ENCODE peak calls at places on chromosome 19, in four cellular contexts. One of them, this sample, is unnamed.

GRCh38 chr19:1987197-1988187 is 28.0 kb downstream of the BTBD2 start:
- DNase-seq in neuronal stem cell: no peak
- DNase-seq in mesenchymal stem cell: no peak
- DNase-seq in IMR-90: no peak
- DNase-seq in this sample: no peak

GRCh38 chr19:17617807-17618192 is 62.4 kb downstream of the COLGALT1 start:
- DNase-seq in neuronal stem cell: no peak
- DNase-seq in mesenchymal stem cell: no peak
- DNase-seq in IMR-90: no peak
- DNase-seq in this sample: no peak

GRCh38 chr19:10929402-10929794 is 787 bp downstream of the TIMM29 start:
- DNase-seq in neuronal stem cell: no peak
- DNase-seq in mesenchymal stem cell: no peak
- DNase-seq in IMR-90: no peak
- DNase-seq in this sample: no peak

GRCh38 chr19:58212336-58213074 is 16.2 kb upstream of the ZNF544 start:
- DNase-seq in neuronal stem cell: no peak
- DNase-seq in mesenchymal stem cell: no peak
- DNase-seq in IMR-90: no peak
- DNase-seq in this sample: no peak

GRCh38 chr19:42216653-42217521 is 590 bp downstream of the DEDD2 start:
- DNase-seq in neuronal stem cell: peak; percentile 72
- DNase-seq in mesenchymal stem cell: peak; percentile 58
- DNase-seq in IMR-90: peak; percentile 16
- DNase-seq in this sample: peak; percentile 88

GRCh38 chr19:41607668-41608067 is 19.2 kb downstream of the CEACAM4 start:
- DNase-seq in neuronal stem cell: no peak
- DNase-seq in mesenchymal stem cell: no peak
- DNase-seq in IMR-90: no peak
- DNase-seq in this sample: no peak

GRCh38 chr19:42066075-42066754 is 3.8 kb downstream of the GRIK5 start:
- DNase-seq in neuronal stem cell: no peak
- DNase-seq in mesenchymal stem cell: peak; percentile 25
- DNase-seq in IMR-90: peak; percentile 19
- DNase-seq in this sample: no peak

GRCh38 chr19:12331211-12331941 is 2.1 kb downstream of the ZNF563 start:
- DNase-seq in neuronal stem cell: no peak
- DNase-seq in mesenchymal stem cell: no peak
- DNase-seq in IMR-90: no peak
- DNase-seq in this sample: peak; percentile 17

GRCh38 chr19:55173717-55174409 is 6.2 kb downstream of the SYT5 start:
- DNase-seq in neuronal stem cell: peak; percentile 69
- DNase-seq in mesenchymal stem cell: peak; percentile 58
- DNase-seq in IMR-90: peak; percentile 43
- DNase-seq in this sample: peak; percentile 27

GRCh38 chr19:35518313-35518712 is 4.9 kb upstream of the DMKN start:
- DNase-seq in neuronal stem cell: no peak
- DNase-seq in mesenchymal stem cell: peak; percentile 91
- DNase-seq in IMR-90: peak; percentile 98
- DNase-seq in this sample: peak; percentile 27

GRCh38 chr19:33368074-33368864 is 5.2 kb upstream of the CEBPG start:
- DNase-seq in neuronal stem cell: no peak
- DNase-seq in mesenchymal stem cell: peak; percentile 12
- DNase-seq in IMR-90: peak; percentile 65
- DNase-seq in this sample: no peak

GRCh38 chr19:42606660-42607351 is 12.1 kb upstream of the CEACAM8 start:
- DNase-seq in neuronal stem cell: peak; percentile 9
- DNase-seq in mesenchymal stem cell: no peak
- DNase-seq in IMR-90: peak; percentile 27
- DNase-seq in this sample: peak; percentile 79

GRCh38 chr19:2517881-2518601 is 42.1 kb downstream of the GADD45B start:
- DNase-seq in neuronal stem cell: no peak
- DNase-seq in mesenchymal stem cell: no peak
- DNase-seq in IMR-90: no peak
- DNase-seq in this sample: no peak

GRCh38 chr19:52638601-52639000 is 446 bp upstream of the ZNF83 start:
- DNase-seq in neuronal stem cell: no peak
- DNase-seq in mesenchymal stem cell: no peak
- DNase-seq in IMR-90: peak; percentile 69
- DNase-seq in this sample: peak; percentile 54
- H3K23ac ChIP-seq in neuronal stem cell: no peak overlapping the region
- H3K23ac ChIP-seq in mesenchymal stem cell: no peak overlapping the region
- H3K23ac ChIP-seq in IMR-90: peak overlapping the region; percentile 6
- H3K23ac ChIP-seq in this sample: no peak overlapping the region

GRCh38 chr19:49361438-49362047 is 673 bp downstream of the TEAD2 start:
- DNase-seq in neuronal stem cell: peak; percentile 70
- DNase-seq in mesenchymal stem cell: peak; percentile 93
- DNase-seq in IMR-90: peak; percentile 80
- DNase-seq in this sample: peak; percentile 21
- H3K14ac ChIP-seq in neuronal stem cell: peak overlapping the region; percentile 98
- H3K14ac ChIP-seq in mesenchymal stem cell: no peak overlapping the region
- H3K14ac ChIP-seq in IMR-90: peak overlapping the region; percentile 100
- H3K14ac ChIP-seq in this sample: peak overlapping the region; percentile 99

GRCh38 chr19:7488736-7489353 is at the start of gene PEX11G:
- DNase-seq in neuronal stem cell: peak; percentile 93
- DNase-seq in mesenchymal stem cell: peak; percentile 83
- DNase-seq in IMR-90: peak; percentile 81
- DNase-seq in this sample: peak; percentile 77
- H3K23ac ChIP-seq in neuronal stem cell: peak within 1 kb of the TSS; percentile 89
- H3K23ac ChIP-seq in mesenchymal stem cell: no peak within 1 kb of the TSS
- H3K23ac ChIP-seq in IMR-90: no peak within 1 kb of the TSS
- H3K23ac ChIP-seq in this sample: no peak within 1 kb of the TSS

GRCh38 chr19:29188289-29188688 is 24.7 kb downstream of the UQCRFS1 start:
- DNase-seq in neuronal stem cell: no peak
- DNase-seq in mesenchymal stem cell: no peak
- DNase-seq in IMR-90: no peak
- DNase-seq in this sample: no peak
- H3K14ac ChIP-seq in neuronal stem cell: no peak overlapping the region
- H3K14ac ChIP-seq in mesenchymal stem cell: no peak overlapping the region
- H3K14ac ChIP-seq in IMR-90: no peak overlapping the region
- H3K14ac ChIP-seq in this sample: no peak overlapping the region

GRCh38 chr19:45881082-45881908 is 4.6 kb downstream of the IRF2BP1 start:
- DNase-seq in neuronal stem cell: no peak
- DNase-seq in mesenchymal stem cell: no peak
- DNase-seq in IMR-90: no peak
- DNase-seq in this sample: no peak
- H3K23ac ChIP-seq in neuronal stem cell: peak overlapping the region; percentile 17
- H3K23ac ChIP-seq in mesenchymal stem cell: no peak overlapping the region
- H3K23ac ChIP-seq in IMR-90: no peak overlapping the region
- H3K23ac ChIP-seq in this sample: no peak overlapping the region

DNA sequence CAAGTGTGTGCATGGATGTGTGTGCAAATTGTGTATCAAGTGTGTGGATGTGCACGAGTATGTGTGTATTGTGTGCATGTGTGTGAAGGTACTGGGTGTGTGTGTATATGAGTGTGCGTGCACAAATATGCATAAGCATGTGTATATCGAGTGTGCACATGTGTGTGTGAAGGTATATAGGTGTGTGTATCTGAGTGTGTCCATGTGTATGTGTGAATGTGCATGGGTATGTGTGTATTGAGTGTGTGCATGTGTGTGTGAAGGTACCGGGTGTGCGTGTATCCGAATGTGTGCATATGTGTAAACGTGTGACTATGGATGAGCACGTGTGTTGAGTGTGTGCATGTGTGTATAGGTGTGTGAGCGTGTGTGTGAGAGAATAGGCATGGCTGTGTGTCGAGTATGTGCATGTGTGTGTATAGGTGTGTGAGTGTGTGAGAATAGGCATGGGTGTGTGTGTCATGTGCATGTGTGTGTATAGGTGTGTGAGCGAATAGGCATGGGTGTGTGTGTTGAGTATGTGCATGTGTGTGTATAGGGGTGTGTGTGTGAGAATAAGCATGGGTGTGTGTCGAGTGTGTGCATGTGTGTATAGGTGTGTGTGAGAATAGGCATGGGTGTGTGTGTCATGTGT is 12.8 kb downstream of the EVI5L start:
- DNase-seq in neuronal stem cell: no peak
- DNase-seq in mesenchymal stem cell: no peak
- DNase-seq in IMR-90: no peak
- DNase-seq in this sample: no peak
- H3K14ac ChIP-seq in neuronal stem cell: no peak overlapping the region
- H3K14ac ChIP-seq in mesenchymal stem cell: no peak overlapping the region
- H3K14ac ChIP-seq in IMR-90: no peak overlapping the region
- H3K14ac ChIP-seq in this sample: no peak overlapping the region

GRCh38 chr19:51704601-51705000 is 11.5 kb downstream of the SPACA6 start:
- DNase-seq in neuronal stem cell: no peak
- DNase-seq in mesenchymal stem cell: no peak
- DNase-seq in IMR-90: no peak
- DNase-seq in this sample: no peak
- H3K23ac ChIP-seq in neuronal stem cell: no peak overlapping the region
- H3K23ac ChIP-seq in mesenchymal stem cell: no peak overlapping the region
- H3K23ac ChIP-seq in IMR-90: peak overlapping the region; percentile 70
- H3K23ac ChIP-seq in this sample: no peak overlapping the region

This sample was measured in trophoblast cell.